ENCODE peak calls at places on chromosome 14, in seven cellular contexts. One of them, this sample, is unnamed.

GRCh38 chr14:50943943-50944646 is at the start of gene PYGL:
- DNase-seq in GM23338: peak; percentile 89
- DNase-seq in CD14-positive monocyte: no peak
- DNase-seq in CD4-positive, alpha-beta T cell: peak; percentile 4
- DNase-seq in astrocyte of the cerebellum: no peak
- DNase-seq in coronary artery: peak; percentile 81
- DNase-seq in upper lobe of right lung: peak; percentile 92
- DNase-seq in this sample: peak; percentile 70

GRCh38 chr14:93975791-93976476 is 436 bp downstream of the ASB2 start:
- DNase-seq in coronary artery: no peak
- DNase-seq in astrocyte of the cerebellum: no peak
- DNase-seq in upper lobe of right lung: no peak
- DNase-seq in CD4-positive, alpha-beta T cell: no peak
- DNase-seq in CD14-positive monocyte: no peak
- DNase-seq in GM23338: no peak
- DNase-seq in this sample: no peak

GRCh38 chr14:54803926-54804719 is 98.5 kb downstream of the GCH1 start:
- DNase-seq in upper lobe of right lung: no peak
- DNase-seq in CD14-positive monocyte: no peak
- DNase-seq in coronary artery: peak; percentile 49
- DNase-seq in astrocyte of the cerebellum: no peak
- DNase-seq in GM23338: no peak
- DNase-seq in CD4-positive, alpha-beta T cell: no peak
- DNase-seq in this sample: no peak

GRCh38 chr14:64504310-64504896 is at the start of gene ZBTB1:
- DNase-seq in GM23338: peak; percentile 81
- DNase-seq in upper lobe of right lung: peak; percentile 96
- DNase-seq in CD14-positive monocyte: peak; percentile 82
- DNase-seq in astrocyte of the cerebellum: peak; percentile 40
- DNase-seq in CD4-positive, alpha-beta T cell: peak; percentile 76
- DNase-seq in coronary artery: peak; percentile 95
- DNase-seq in this sample: peak; percentile 86

GRCh38 chr14:103861413-103862392 is 14.3 kb upstream of the PPP1R13B start:
- DNase-seq in GM23338: no peak
- DNase-seq in coronary artery: no peak
- DNase-seq in astrocyte of the cerebellum: no peak
- DNase-seq in CD4-positive, alpha-beta T cell: no peak
- DNase-seq in upper lobe of right lung: no peak
- DNase-seq in CD14-positive monocyte: no peak
- DNase-seq in this sample: no peak

GRCh38 chr14:28142400-28143015 is 624.1 kb upstream of the FOXG1 start:
- DNase-seq in astrocyte of the cerebellum: peak; percentile 12
- DNase-seq in CD14-positive monocyte: no peak
- DNase-seq in CD4-positive, alpha-beta T cell: no peak
- DNase-seq in coronary artery: no peak
- DNase-seq in GM23338: peak; percentile 57
- DNase-seq in upper lobe of right lung: no peak
- DNase-seq in this sample: no peak

GRCh38 chr14:61184117-61184516 is 97.0 kb downstream of the TMEM30B start:
- DNase-seq in GM23338: no peak
- DNase-seq in CD4-positive, alpha-beta T cell: no peak
- DNase-seq in coronary artery: no peak
- DNase-seq in astrocyte of the cerebellum: peak; percentile 67
- DNase-seq in upper lobe of right lung: no peak
- DNase-seq in CD14-positive monocyte: no peak
- DNase-seq in this sample: no peak

GRCh38 chr14:34363733-34364134 is 98.3 kb downstream of the SPTSSA start:
- DNase-seq in upper lobe of right lung: peak; percentile 69
- DNase-seq in CD14-positive monocyte: no peak
- DNase-seq in astrocyte of the cerebellum: no peak
- DNase-seq in CD4-positive, alpha-beta T cell: no peak
- DNase-seq in GM23338: no peak
- DNase-seq in coronary artery: no peak
- DNase-seq in this sample: no peak

GRCh38 chr14:26596722-26597030 is 1.2 kb downstream of the NOVA1 start:
- DNase-seq in astrocyte of the cerebellum: no peak
- DNase-seq in upper lobe of right lung: peak; percentile 32
- DNase-seq in CD14-positive monocyte: no peak
- DNase-seq in GM23338: no peak
- DNase-seq in CD4-positive, alpha-beta T cell: no peak
- DNase-seq in coronary artery: no peak
- DNase-seq in this sample: peak; percentile 9

GRCh38 chr14:34201909-34202622 is 251.2 kb upstream of the EGLN3 start:
- DNase-seq in upper lobe of right lung: no peak
- DNase-seq in CD4-positive, alpha-beta T cell: no peak
- DNase-seq in astrocyte of the cerebellum: no peak
- DNase-seq in CD14-positive monocyte: no peak
- DNase-seq in GM23338: no peak
- DNase-seq in coronary artery: no peak
- DNase-seq in this sample: no peak

GRCh38 chr14:53215101-53215500 is 62.0 kb upstream of the DDHD1 start:
- DNase-seq in GM23338: no peak
- DNase-seq in upper lobe of right lung: no peak
- DNase-seq in CD14-positive monocyte: no peak
- DNase-seq in coronary artery: no peak
- DNase-seq in CD4-positive, alpha-beta T cell: no peak
- DNase-seq in astrocyte of the cerebellum: no peak
- DNase-seq in this sample: no peak

GRCh38 chr14:34722723-34723545 is 8.5 kb upstream of the CFL2 start:
- DNase-seq in coronary artery: no peak
- DNase-seq in astrocyte of the cerebellum: no peak
- DNase-seq in CD14-positive monocyte: no peak
- DNase-seq in upper lobe of right lung: no peak
- DNase-seq in GM23338: peak; percentile 69
- DNase-seq in CD4-positive, alpha-beta T cell: no peak
- DNase-seq in this sample: peak; percentile 39

GRCh38 chr14:21070610-21071224 is 613 bp downstream of the ARHGEF40 start:
- DNase-seq in astrocyte of the cerebellum: no peak
- DNase-seq in CD4-positive, alpha-beta T cell: no peak
- DNase-seq in CD14-positive monocyte: no peak
- DNase-seq in GM23338: peak; percentile 82
- DNase-seq in coronary artery: peak; percentile 83
- DNase-seq in upper lobe of right lung: no peak
- DNase-seq in this sample: peak; percentile 51

GRCh38 chr14:71228711-71229110 is 321.5 kb downstream of the PCNX1 start:
- DNase-seq in upper lobe of right lung: no peak
- DNase-seq in coronary artery: no peak
- DNase-seq in CD4-positive, alpha-beta T cell: no peak
- DNase-seq in GM23338: no peak
- DNase-seq in CD14-positive monocyte: no peak
- DNase-seq in astrocyte of the cerebellum: no peak
- DNase-seq in this sample: no peak

GRCh38 chr14:39114073-39114838 is at the start of gene GEMIN2:
- DNase-seq in coronary artery: peak; percentile 92
- DNase-seq in CD4-positive, alpha-beta T cell: peak; percentile 85
- DNase-seq in upper lobe of right lung: peak; percentile 95
- DNase-seq in GM23338: peak; percentile 95
- DNase-seq in astrocyte of the cerebellum: peak; percentile 86
- DNase-seq in CD14-positive monocyte: peak; percentile 90
- DNase-seq in this sample: peak; percentile 88

GRCh38 chr14:104931323-104931770 is 6.7 kb downstream of the PLD4 start:
- DNase-seq in astrocyte of the cerebellum: no peak
- DNase-seq in upper lobe of right lung: no peak
- DNase-seq in coronary artery: no peak
- DNase-seq in CD4-positive, alpha-beta T cell: no peak
- DNase-seq in CD14-positive monocyte: peak; percentile 25
- DNase-seq in GM23338: no peak
- DNase-seq in this sample: no peak

GRCh38 chr14:21680072-21680471 is 6.5 kb upstream of the OR4E1 start:
- DNase-seq in upper lobe of right lung: no peak
- DNase-seq in GM23338: no peak
- DNase-seq in astrocyte of the cerebellum: peak; percentile 11
- DNase-seq in CD4-positive, alpha-beta T cell: no peak
- DNase-seq in coronary artery: no peak
- DNase-seq in CD14-positive monocyte: no peak
- DNase-seq in this sample: no peak

GRCh38 chr14:88013750-88014349 is 8.9 kb downstream of the GPR65 start:
- DNase-seq in CD4-positive, alpha-beta T cell: peak; percentile 20
- DNase-seq in upper lobe of right lung: peak; percentile 64
- DNase-seq in astrocyte of the cerebellum: peak; percentile 45
- DNase-seq in CD14-positive monocyte: peak; percentile 83
- DNase-seq in coronary artery: no peak
- DNase-seq in GM23338: peak; percentile 83
- DNase-seq in this sample: peak; percentile 65

DNA sequence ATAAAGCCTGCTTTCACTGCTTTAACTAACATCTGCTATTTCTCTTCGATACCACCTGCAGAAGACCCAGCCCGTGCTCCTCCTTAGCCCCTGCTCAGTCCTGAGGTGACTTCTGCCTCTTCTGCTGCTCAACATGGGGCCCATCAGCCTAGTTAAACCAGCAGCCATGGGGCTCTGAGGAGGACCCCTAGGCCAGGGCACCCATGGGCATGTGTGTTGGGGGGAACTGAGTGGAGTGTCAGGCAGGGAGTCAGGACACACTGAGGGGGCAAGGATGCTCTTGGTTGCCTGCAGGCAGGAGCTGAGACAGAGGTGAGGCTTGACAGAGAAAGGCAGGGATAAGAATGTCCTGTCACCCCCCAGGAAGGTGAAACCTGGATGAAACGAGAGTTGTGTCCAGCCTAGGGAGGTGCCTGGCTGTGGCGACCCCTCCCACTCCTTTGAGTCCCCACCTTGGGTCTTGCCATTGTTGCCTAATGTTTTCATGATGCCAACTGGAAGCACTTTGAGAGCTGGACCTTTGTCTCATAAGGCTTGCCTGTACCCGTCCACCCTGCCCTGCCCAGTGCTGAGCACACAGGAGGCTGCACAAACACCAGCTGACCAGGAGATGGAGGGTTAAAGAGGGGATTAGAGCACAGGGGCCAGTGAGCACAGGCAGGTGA is 12.5 kb upstream of the RABGGTA start:
- DNase-seq in CD4-positive, alpha-beta T cell: no peak
- DNase-seq in CD14-positive monocyte: no peak
- DNase-seq in upper lobe of right lung: no peak
- DNase-seq in astrocyte of the cerebellum: no peak
- DNase-seq in coronary artery: no peak
- DNase-seq in GM23338: no peak
- DNase-seq in this sample: no peak
- TF ChIP-seq CTCF in CD4-positive, alpha-beta T cell: no peak
- TF ChIP-seq CTCF in CD14-positive monocyte: no peak
- TF ChIP-seq CTCF in upper lobe of right lung: no peak
- TF ChIP-seq CTCF in astrocyte of the cerebellum: no peak
- TF ChIP-seq CTCF in coronary artery: no peak
- TF ChIP-seq CTCF in GM23338: no peak
- TF ChIP-seq CTCF in this sample: no peak

DNA sequence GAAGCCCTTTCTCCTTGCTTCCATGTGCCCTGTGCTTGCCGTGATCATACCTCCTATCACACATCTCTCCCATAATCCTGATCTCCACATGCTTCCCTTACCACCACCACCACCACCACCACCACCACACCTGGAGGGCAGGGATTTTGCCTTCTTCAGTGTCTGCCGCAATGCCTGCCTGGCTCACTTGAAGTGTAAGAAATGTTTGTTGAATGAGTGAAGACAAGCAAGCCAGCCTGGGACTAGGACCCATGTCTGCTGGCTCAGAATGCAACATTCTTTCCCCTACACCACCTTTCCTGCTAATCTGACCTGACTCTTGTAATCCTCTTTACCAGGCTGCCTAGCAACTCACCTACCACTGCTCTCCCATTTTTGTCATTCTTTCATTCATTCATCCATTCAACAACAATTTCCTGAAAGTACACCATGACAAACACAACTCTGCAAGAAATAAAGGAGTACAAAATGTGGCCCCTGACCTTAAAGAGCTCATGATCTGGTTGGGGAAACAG is 3.5 kb upstream of the NID2 start:
- DNase-seq in CD4-positive, alpha-beta T cell: no peak
- DNase-seq in GM23338: no peak
- DNase-seq in CD14-positive monocyte: no peak
- DNase-seq in coronary artery: no peak
- DNase-seq in astrocyte of the cerebellum: no peak
- DNase-seq in upper lobe of right lung: no peak
- DNase-seq in this sample: no peak
- TF ChIP-seq CTCF in CD4-positive, alpha-beta T cell: no peak
- TF ChIP-seq CTCF in GM23338: no peak
- TF ChIP-seq CTCF in CD14-positive monocyte: no peak
- TF ChIP-seq CTCF in coronary artery: no peak
- TF ChIP-seq CTCF in astrocyte of the cerebellum: no peak
- TF ChIP-seq CTCF in upper lobe of right lung: no peak
- TF ChIP-seq CTCF in this sample: no peak

DNA sequence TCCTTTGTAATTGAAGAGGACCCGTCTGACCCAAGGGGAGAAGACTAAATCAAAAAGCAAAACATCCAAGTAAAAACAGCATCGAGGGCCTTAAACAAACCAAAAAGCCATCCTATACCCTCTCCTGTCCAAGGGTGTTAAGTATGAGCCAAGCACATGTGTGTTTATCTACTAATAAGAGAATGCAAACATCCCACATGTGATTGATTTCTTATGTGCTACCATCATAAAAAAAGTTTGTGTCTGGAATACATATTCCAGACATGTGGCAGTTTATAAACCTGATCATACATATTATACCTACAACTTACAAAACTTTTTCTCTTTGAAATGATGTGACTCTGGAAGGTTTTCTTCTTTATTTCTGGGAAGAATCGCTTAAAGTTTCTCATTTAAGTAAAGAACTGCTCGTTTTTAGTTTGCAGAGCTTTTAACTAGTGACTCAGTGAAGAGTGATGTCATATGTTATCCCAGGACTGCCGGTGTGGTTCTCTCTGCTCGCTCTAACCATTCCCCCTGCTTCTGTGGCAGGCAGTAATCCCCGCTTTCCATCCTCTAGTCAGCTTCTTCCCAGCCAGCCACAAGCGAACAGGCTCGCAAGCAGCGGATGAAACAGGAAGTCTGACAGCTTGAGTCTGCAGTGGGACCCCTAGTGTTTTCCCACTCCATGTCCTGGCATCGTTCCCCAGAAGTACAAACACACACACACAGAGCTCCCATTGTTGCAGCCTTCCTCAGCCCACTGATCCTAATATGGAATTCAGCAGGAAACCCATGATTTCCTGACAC is 431 bp upstream of the RHOJ start:
- DNase-seq in astrocyte of the cerebellum: peak; percentile 97
- DNase-seq in upper lobe of right lung: peak; percentile 68
- DNase-seq in CD14-positive monocyte: no peak
- DNase-seq in coronary artery: peak; percentile 88
- DNase-seq in CD4-positive, alpha-beta T cell: no peak
- DNase-seq in GM23338: peak; percentile 57
- DNase-seq in this sample: peak; percentile 76
- TF ChIP-seq CTCF in astrocyte of the cerebellum: peak; percentile 26
- TF ChIP-seq CTCF in upper lobe of right lung: peak; percentile 14
- TF ChIP-seq CTCF in CD14-positive monocyte: no peak
- TF ChIP-seq CTCF in coronary artery: no peak
- TF ChIP-seq CTCF in CD4-positive, alpha-beta T cell: no peak
- TF ChIP-seq CTCF in GM23338: peak; percentile 11
- TF ChIP-seq CTCF in this sample: no peak

DNA sequence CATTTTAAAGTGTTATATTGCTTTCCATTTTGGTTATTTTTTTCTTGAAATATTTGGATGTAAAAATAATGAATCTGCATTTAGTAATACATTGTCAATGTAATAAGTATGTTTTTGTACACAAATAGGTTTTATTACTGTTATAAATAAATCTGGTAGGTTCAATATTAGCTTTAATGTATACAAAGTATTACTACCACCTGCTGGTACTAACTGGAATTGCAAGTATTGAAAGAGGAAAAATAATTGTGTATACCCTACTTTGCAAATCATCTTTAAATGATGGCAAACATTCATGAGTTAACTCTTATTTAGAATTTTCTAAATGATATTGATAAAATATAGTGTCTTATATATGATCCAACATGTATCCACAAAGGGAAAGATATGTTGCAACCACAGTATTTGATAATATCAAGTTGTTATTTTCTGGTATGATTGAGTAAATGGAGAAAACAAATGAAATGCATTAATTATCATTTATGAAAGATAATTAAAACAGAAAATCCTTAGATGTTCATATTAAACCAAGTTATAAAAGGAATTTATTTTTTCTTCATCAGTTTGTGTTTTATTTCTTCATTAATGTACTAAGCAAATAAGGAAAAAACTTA is 3.2 kb downstream of the OR4K2 start:
- DNase-seq in astrocyte of the cerebellum: no peak
- DNase-seq in GM23338: peak; percentile 58
- DNase-seq in CD4-positive, alpha-beta T cell: no peak
- DNase-seq in CD14-positive monocyte: no peak
- DNase-seq in coronary artery: no peak
- DNase-seq in upper lobe of right lung: no peak
- DNase-seq in this sample: no peak
- TF ChIP-seq CTCF in astrocyte of the cerebellum: no peak
- TF ChIP-seq CTCF in GM23338: no peak
- TF ChIP-seq CTCF in CD4-positive, alpha-beta T cell: peak; percentile 69
- TF ChIP-seq CTCF in CD14-positive monocyte: peak; percentile 90
- TF ChIP-seq CTCF in coronary artery: no peak
- TF ChIP-seq CTCF in upper lobe of right lung: peak; percentile 75
- TF ChIP-seq CTCF in this sample: peak; percentile 98

This sample was measured in endothelial cell.